ENCODE peak calls at places on chromosomes 16 and 17, in five cellular contexts. C, X, Z, P and A are unnamed samples.

GRCh38 chr17:78790552-78790951 is 8.5 kb upstream of the CYTH1 start:
- DNase-seq in C (no peak), Z (no peak), P (no peak), X (no peak), A (no peak)

GRCh38 chr16:81500833-81501521 is 56.4 kb downstream of the CMIP start:
- DNase-seq in P (peak), Z (peak), C (no peak), X (no peak), A (no peak)

GRCh38 chr16:3458852-3459361 is 15.4 kb downstream of the NAA60 start:
- DNase-seq in P (no peak), C (peak), Z (peak), X (peak), A (peak)

GRCh38 chr16:57826706-57827625 is 24.7 kb upstream of the KIFC3 start:
- DNase-seq in C (no peak), Z (peak), P (no peak), X (no peak), A (no peak)

GRCh38 chr16:49458656-49459445 is 85.2 kb downstream of the C16orf78 start:
- DNase-seq in C (no peak), X (no peak), P (no peak), Z (no peak), A (no peak)

GRCh38 chr16:85733839-85734170 is 17.1 kb downstream of the C16orf74 start:
- DNase-seq in X (no peak), C (peak), P (no peak), Z (no peak), A (peak)

GRCh38 chr16:83963277-83964119 is 4.5 kb upstream of the NECAB2 start:
- DNase-seq in C (no peak), Z (no peak), X (no peak), P (peak), A (no peak)

GRCh38 chr17:56834380-56835258 is 668 bp downstream of the DGKE start:
- DNase-seq in X (no peak), P (peak), Z (peak), C (no peak), A (peak)

GRCh38 chr16:28259091-28259780 is 33.1 kb upstream of the SBK1 start:
- DNase-seq in P (peak), Z (no peak), X (no peak), C (no peak), A (no peak)

GRCh38 chr16:2428051-2428786 is 1.0 kb upstream of the CCNF start:
- DNase-seq in X (peak), P (no peak), C (peak), Z (peak), A (no peak)

GRCh38 chr16:89697616-89698331 is 3.7 kb downstream of the SPATA2L start:
- DNase-seq in X (no peak), P (peak), Z (no peak), C (no peak), A (no peak)

GRCh38 chr17:57861000-57861736 is 11.3 kb upstream of the MRPS23 start:
- DNase-seq in X (no peak), C (peak), P (peak), Z (peak), A (peak)

GRCh38 chr17:27630607-27631408 is at the start of gene LGALS9:
- DNase-seq in X (no peak), Z (peak), C (peak), P (no peak), A (peak)

GRCh38 chr16:22424161-22424937 is 49.9 kb upstream of the CDR2 start:
- DNase-seq in X (peak), P (no peak), Z (peak), C (no peak), A (no peak)

DNA sequence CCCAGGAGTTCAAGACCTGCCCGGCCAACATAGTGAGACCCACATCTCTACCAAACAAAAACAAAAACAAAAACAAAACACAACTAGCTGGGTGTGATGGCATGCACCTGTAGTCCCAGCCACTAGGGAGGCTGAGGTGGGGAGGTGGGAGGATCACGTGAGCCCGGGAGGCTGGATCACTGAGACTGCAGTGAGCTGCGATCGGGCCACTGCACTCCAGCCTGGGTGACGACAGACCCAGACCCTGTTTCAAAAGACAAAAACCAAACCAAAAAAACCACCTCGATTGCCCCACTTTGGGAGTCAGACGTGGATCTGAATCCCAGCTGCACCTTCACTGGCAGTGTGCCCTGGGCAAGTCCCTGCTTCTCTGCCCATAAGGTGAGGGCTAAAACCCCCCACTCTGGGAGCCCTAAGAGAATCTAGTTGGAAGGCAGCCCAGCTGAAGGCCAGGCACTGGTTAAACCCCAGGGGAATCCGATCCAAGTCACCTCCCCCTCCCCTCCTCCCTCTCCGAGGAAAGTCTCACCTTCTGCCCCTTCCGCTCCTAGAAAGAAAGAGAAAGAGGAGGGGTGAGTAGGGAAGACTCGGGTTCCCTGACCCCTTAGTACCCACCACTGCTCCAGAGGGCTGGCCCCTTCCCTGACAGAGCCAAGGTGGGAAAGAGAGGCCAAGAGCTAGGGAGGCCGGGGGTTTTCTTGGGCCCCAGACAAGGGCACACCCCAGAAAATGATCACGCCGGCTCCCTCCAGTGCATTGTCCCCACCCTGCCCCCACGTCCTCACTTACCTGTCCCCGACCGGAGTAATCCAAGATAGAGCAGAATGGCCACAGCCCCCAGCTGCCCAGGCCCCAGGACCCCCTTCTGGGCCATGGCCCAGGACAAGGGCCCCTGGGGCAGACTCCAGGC is 647 bp downstream of the PRSS8 start:
- DNase-seq in X (no peak), Z (no peak), P (peak), C (peak), A (peak)
- H3K4me3 ChIP-seq in X (no peak), Z (no peak), P (peak), C (peak), A (no peak)

GRCh38 chr17:31558748-31559646 is 167.5 kb downstream of the RAB11FIP4 start:
- DNase-seq in P (peak), Z (peak), X (peak), C (peak), A (peak)
- TF ChIP-seq CTCF in P (peak), Z (peak), X (no peak), C (peak), A (peak)

GRCh38 chr16:11258553-11259287 is 2.7 kb upstream of the SOCS1 start:
- DNase-seq in P (no peak), X (no peak), Z (no peak), C (peak), A (no peak)
- H3K4me3 ChIP-seq in P (no peak), X (no peak), Z (no peak), C (no peak), A (no peak)

DNA sequence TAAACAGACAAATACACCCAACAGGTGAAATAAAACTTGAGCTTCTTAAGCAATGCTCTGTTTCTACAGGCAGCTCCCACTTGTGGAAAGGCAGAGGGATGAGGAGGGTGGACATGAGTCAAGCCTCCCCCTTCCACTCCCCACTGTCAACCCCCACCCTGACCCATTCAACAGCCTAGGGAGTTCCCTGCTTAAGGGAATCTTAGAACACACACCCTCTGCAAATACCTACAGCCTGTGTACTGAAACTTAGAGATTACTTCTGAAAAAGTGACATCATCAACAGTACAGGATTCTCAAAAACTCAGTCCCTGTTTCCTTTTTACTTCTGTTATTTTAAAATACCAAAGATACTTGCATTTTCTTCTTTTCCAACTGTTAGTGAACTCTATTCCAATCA is 345.4 kb downstream of the SOX9 start:
- DNase-seq in C (peak), X (peak), P (no peak), Z (peak), A (no peak)
- TF ChIP-seq CTCF in C (no peak), X (no peak), P (no peak), Z (peak), A (no peak)

GRCh38 chr16:1158456-1159324 is 5.8 kb downstream of the CACNA1H start:
- DNase-seq in C (no peak), P (no peak), Z (peak), X (peak), A (no peak)
- H3K4me3 ChIP-seq in C (no peak), P (no peak), Z (no peak), X (no peak), A (no peak)